ENCODE peak calls at places on chromosomes 16 and 17, in five cellular contexts. F is psoas muscle, G is heart left ventricle, Y is fibroblast of lung, Q is lung. O is an unnamed sample. For H3K4me1, the result is how much of the 10 kb centered on the place peaks cover.

GRCh38 chr16:57009641-57010170 is 20.3 kb downstream of the NLRC5 start:
- DNase-seq in Y (no peak), F (no peak), Q (no peak), G (no peak), O (no peak)

GRCh38 chr17:33776903-33777302 is 478.2 kb upstream of the CCL2 start:
- DNase-seq in Y (no peak), G (no peak), F (no peak), Q (no peak), O (no peak)

GRCh38 chr17:2815781-2816185 is 19.5 kb downstream of the RAP1GAP2 start:
- DNase-seq in F (no peak), Q (no peak), Y (no peak), G (peak), O (no peak)

GRCh38 chr17:80855968-80856862 is 135.4 kb upstream of the CHMP6 start:
- DNase-seq in F (peak), Y (peak), G (peak), Q (no peak), O (no peak)

GRCh38 chr16:30876867-30877266 is 17.0 kb downstream of the BCL7C start:
- DNase-seq in Q (no peak), F (no peak), Y (no peak), G (no peak), O (no peak)

GRCh38 chr16:82282662-82283061 is 112.6 kb upstream of the MPHOSPH6 start:
- DNase-seq in Y (no peak), F (no peak), G (no peak), Q (no peak), O (no peak)

GRCh38 chr16:86016201-86016965 is 117.4 kb downstream of the IRF8 start:
- DNase-seq in F (no peak), Y (peak), Q (peak), G (no peak), O (peak)

GRCh38 chr17:33871720-33872535 is 383.2 kb upstream of the CCL2 start:
- DNase-seq in G (no peak), F (no peak), Y (peak), Q (no peak), O (no peak)

GRCh38 chr17:42276609-42277341 is 584 bp upstream of the STAT5B start:
- DNase-seq in F (peak), G (peak), Y (peak), Q (peak), O (peak)

GRCh38 chr16:19698480-19699465 is 19.3 kb downstream of the KNOP1 start:
- DNase-seq in Q (no peak), F (peak), G (no peak), Y (peak), O (no peak)

GRCh38 chr17:78777886-78778285 is 4.2 kb downstream of the CYTH1 start:
- DNase-seq in Q (no peak), F (no peak), Y (no peak), G (no peak), O (no peak)

GRCh38 chr17:78779848-78780247 is 2.2 kb downstream of the CYTH1 start:
- DNase-seq in F (no peak), Y (no peak), G (no peak), Q (no peak), O (no peak)

GRCh38 chr17:78780852-78781338 is 1.2 kb downstream of the CYTH1 start:
- DNase-seq in Q (no peak), G (no peak), Y (no peak), F (no peak), O (no peak)

GRCh38 chr17:78781339-78782304 is at the start of gene CYTH1:
- DNase-seq in Q (peak), G (peak), Y (no peak), F (peak), O (peak)

GRCh38 chr17:78780335-78780734 is 1.7 kb downstream of the CYTH1 start:
- DNase-seq in Y (no peak), G (no peak), F (no peak), Q (no peak), O (no peak)
- H3K4me1 ChIP-seq in Y (under half), G (under half), F (under half), Q (under half), O (under half)

GRCh38 chr17:21287703-21288449 is 3.4 kb downstream of the MAP2K3 start:
- DNase-seq in G (peak), Q (peak), F (peak), Y (peak), O (peak)

GRCh38 chr17:21289175-21289901 is 4.8 kb downstream of the MAP2K3 start:
- DNase-seq in G (no peak), F (no peak), Y (no peak), Q (no peak), O (no peak)

GRCh38 chr17:21286771-21287702 is 2.5 kb downstream of the MAP2K3 start:
- DNase-seq in Q (peak), Y (no peak), F (no peak), G (no peak), O (no peak)

GRCh38 chr17:21289902-21290571 is 5.5 kb downstream of the MAP2K3 start:
- DNase-seq in G (peak), Y (no peak), F (peak), Q (no peak), O (no peak)

DNA sequence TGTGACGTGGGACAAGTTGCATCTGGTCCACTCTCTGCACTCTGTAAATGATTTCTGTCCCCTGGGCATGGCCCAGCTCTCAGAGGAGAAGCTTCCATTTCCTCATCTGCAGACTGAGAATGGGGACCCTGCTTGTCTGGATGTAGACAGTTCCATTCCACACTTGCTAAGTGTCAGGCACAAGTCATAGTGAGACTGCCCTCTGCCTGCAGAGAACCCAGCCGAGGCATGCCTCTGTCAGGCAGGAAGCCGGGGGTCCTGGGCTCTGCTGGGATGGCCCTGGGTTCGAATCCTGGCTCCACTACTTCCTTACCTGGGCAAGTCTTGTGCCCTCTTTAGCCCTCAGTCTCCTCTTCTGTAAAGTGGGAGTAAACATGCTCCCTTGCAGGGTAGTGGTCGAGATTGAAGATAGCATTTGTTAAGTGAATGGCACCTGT is 4.1 kb downstream of the MAP2K3 start:
- DNase-seq in Q (no peak), Y (no peak), F (peak), G (no peak), O (no peak)
- TF ChIP-seq CTCF in Q (no peak), Y (no peak), F (no peak), G (peak), O (no peak)

GRCh38 chr16:1715220-1715619 is 9.2 kb downstream of the MAPK8IP3 start:
- DNase-seq in Q (no peak), F (peak), G (no peak), Y (no peak), O (no peak)

GRCh38 chr16:1713331-1713730 is 7.3 kb downstream of the MAPK8IP3 start:
- DNase-seq in G (no peak), Q (no peak), Y (no peak), F (peak), O (no peak)

GRCh38 chr16:1710811-1711507 is 5.0 kb downstream of the MAPK8IP3 start:
- DNase-seq in Q (no peak), G (no peak), Y (no peak), F (no peak), O (no peak)

GRCh38 chr16:1712791-1713261 is 6.8 kb downstream of the MAPK8IP3 start:
- DNase-seq in F (no peak), Y (peak), Q (no peak), G (no peak), O (no peak)

GRCh38 chr16:1713933-1714332 is 7.9 kb downstream of the MAPK8IP3 start:
- DNase-seq in G (no peak), Y (no peak), F (peak), Q (no peak), O (no peak)
- H3K4me1 ChIP-seq in G (under half), Y (under half), F (under half), Q (under half), O (under half)

GRCh38 chr17:36609498-36609862 is 8.1 kb downstream of the MRM1 start:
- DNase-seq in Y (no peak), F (peak), G (no peak), Q (no peak), O (no peak)

GRCh38 chr17:36608280-36608679 is 6.9 kb downstream of the MRM1 start:
- DNase-seq in Y (no peak), G (no peak), Q (no peak), F (peak), O (no peak)

GRCh38 chr17:36611345-36612072 is 10.1 kb downstream of the MRM1 start:
- DNase-seq in F (no peak), G (no peak), Q (no peak), Y (peak), O (no peak)

GRCh38 chr17:36610472-36610871 is 9.1 kb downstream of the MRM1 start:
- DNase-seq in Y (no peak), F (peak), G (no peak), Q (no peak), O (no peak)

GRCh38 chr17:36608794-36609497 is 7.6 kb downstream of the MRM1 start:
- DNase-seq in Y (peak), G (peak), Q (no peak), F (peak), O (peak)
- TF ChIP-seq CTCF in Y (peak), G (peak), Q (peak), F (peak), O (peak)

DNA sequence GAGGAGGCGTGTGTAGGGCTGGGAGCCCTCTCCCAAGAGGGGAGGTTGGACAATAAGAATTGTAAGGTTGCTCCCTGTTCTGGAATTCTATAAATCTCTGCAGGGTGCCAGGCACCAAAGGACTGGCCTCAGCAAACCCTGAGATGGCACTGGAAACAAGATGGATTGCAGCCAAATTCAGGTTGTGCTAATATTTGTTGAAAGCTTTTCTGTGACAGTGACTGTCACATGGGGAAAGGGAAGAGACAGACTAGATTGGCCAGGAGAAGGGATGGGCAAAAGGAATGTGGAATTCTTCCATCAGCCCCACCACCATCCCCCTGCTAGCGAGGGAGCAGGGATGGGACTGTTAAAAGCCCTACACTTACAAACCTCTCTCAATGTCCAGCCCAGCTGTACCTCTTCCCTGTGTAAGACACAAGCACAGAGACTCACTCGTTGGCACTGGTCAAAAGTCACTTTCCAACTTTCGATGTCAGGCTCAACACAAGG is 62.4 kb downstream of the SOX9 start:
- DNase-seq in G (no peak), Q (no peak), F (no peak), Y (no peak), O (no peak)
- H3K4me1 ChIP-seq in G (under half), Q (under half), F (under half), Y (under half), O (under half)

GRCh38 chr16:51161440-51162195 is 10.5 kb upstream of the SALL1 start:
- DNase-seq in Y (peak), Q (no peak), G (no peak), F (no peak), O (no peak)

GRCh38 chr16:51156836-51157235 is 5.8 kb upstream of the SALL1 start:
- DNase-seq in Q (no peak), G (no peak), F (no peak), Y (peak), O (no peak)

GRCh38 chr16:51159296-51159695 is 8.2 kb upstream of the SALL1 start:
- DNase-seq in Q (no peak), Y (no peak), G (no peak), F (no peak), O (no peak)

GRCh38 chr16:51157698-51158097 is 6.6 kb upstream of the SALL1 start:
- DNase-seq in Q (no peak), F (no peak), G (no peak), Y (no peak), O (no peak)

GRCh38 chr16:51159864-51160263 is 8.8 kb upstream of the SALL1 start:
- DNase-seq in F (no peak), G (no peak), Y (no peak), Q (no peak), O (no peak)
- TF ChIP-seq CTCF in F (no peak), G (no peak), Y (no peak), Q (no peak), O (no peak)

GRCh38 chr17:48647964-48648245 is 21.7 kb upstream of the HOXB9 start:
- DNase-seq in G (no peak), Q (no peak), F (no peak), Y (no peak), O (no peak)
- H3K4me1 ChIP-seq in G (under half), Q (under half), F (under half), Y (under half), O (under half)

GRCh38 chr17:40718904-40719303 is 15.4 kb upstream of the KRT24 start:
- DNase-seq in Q (no peak), Y (peak), F (no peak), G (no peak), O (no peak)

GRCh38 chr17:40717776-40718175 is 14.2 kb upstream of the KRT24 start:
- DNase-seq in Q (no peak), Y (no peak), G (no peak), F (no peak), O (no peak)

DNA sequence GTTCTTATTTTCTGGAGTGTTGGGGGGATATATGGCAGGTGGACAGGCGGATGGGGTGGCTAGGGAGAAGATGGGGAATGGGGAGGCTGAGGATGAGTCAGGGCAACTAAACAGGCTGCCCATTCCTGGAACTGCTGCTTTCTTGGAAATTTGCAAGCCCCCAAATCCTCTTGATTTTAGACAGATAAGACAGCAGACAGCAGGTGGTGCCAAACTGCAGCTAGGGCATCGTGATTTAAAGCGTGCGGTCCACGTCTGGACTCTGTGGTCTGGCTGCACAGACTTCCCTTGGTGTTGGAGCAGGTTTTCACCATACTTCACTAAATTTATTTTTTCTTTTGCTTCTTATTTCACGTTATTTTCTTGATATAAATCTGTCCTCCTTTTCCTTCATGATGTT is 10.9 kb upstream of the KRT24 start:
- DNase-seq in Q (no peak), F (no peak), G (no peak), Y (peak), O (no peak)
- TF ChIP-seq CTCF in Q (no peak), F (no peak), G (no peak), Y (no peak), O (no peak)

DNA sequence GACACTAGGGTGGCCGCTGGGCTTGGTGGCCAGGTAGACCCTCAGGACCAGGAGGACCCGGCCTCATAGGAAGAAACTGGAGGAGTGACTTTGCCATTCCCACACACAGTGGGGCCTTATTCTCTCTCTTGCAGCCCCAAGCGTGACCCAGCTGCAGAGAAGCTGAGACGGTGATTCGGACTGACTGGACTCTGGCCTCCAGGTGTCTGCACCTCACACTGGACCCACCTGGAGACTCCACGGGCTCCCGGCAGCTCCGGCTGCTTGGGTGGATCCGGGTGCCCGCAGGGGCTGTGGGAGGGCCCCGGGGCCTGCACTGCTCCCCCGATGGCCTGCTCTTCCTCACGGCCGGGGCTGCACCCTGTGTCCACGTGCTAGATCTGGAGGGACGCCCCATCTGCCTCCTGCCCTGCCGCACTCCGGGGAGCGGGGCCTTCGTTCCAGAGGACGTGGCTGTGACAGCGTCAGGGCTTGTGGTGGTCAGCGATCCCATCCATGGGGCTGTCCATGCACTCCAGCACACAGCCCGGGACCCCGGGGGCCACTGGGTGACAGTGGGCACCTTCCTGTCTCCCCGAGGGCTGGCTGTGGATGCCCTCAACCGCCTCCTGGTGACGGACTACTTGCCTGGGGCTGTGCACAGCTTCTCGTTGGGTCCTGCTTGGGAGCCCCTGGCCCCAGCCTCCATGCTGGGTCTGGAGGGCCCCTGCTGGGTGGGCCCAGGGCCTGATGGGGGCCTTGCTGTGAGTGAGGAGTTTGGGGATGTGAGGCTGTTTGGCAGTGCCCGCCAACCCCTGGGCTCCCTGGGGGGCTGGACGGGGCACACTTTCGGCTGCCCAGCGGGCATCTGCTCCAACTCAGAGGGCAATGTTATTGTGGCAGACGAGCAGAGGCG is 804 bp downstream of the NHLRC4 start:
- DNase-seq in F (no peak), Y (no peak), Q (no peak), G (no peak), O (no peak)
- H3K4me1 ChIP-seq in F (under half), Y (under half), Q (under half), G (under half), O (half or more)

GRCh38 chr17:14015286-14015685 is 54.0 kb upstream of the COX10 start:
- DNase-seq in F (no peak), Y (peak), Q (no peak), G (no peak), O (no peak)

GRCh38 chr17:14014647-14015046 is 54.7 kb upstream of the COX10 start:
- DNase-seq in F (no peak), G (no peak), Y (peak), Q (no peak), O (no peak)

GRCh38 chr17:14010999-14011692 is 58.2 kb upstream of the COX10 start:
- DNase-seq in G (no peak), F (no peak), Q (no peak), Y (no peak), O (no peak)

GRCh38 chr17:14007951-14008350 is 61.4 kb upstream of the COX10 start:
- DNase-seq in F (no peak), G (no peak), Q (no peak), Y (no peak), O (no peak)

DNA sequence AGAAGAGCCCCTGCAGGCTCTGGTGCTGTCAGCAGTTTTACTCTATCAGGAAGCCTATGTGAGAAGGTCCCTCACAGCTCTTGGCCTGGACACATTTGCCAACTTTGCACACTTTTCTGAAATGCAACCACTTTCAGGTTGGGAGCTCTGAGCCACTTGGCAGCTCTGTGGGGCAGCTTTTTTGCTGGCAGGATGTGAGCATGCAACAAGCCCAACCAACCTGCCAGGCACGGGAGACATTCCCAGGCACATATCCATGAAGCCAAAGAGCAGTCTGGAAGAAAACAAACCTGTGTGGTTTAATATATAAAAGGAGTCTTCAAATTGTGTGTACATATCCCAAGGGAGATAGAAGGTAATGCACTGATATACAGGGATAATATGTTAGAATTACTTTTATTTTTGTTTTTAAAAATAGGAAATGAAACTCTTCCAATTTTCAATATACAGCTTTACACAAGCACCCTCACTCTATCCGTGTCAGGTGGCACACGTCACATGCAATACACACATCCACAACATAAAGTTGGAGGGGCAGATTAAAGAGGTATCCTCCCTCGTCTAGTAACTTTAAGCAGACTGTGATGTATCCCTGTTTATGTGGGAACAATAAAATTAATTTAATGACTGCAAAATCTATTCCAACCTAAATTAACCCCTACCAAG is 57.4 kb upstream of the COX10 start:
- DNase-seq in Y (no peak), F (no peak), Q (no peak), G (peak), O (no peak)
- TF ChIP-seq CTCF in Y (no peak), F (no peak), Q (no peak), G (no peak), O (no peak)

O was measured in testis.